ENCODE peak calls at places on chromosomes 2 and 18, in seven cellular contexts. P, V, F, U, A, N and T are unnamed samples.

GRCh38 chr2:201256001-201256544 is 4.3 kb upstream of the CASP8 start:
- DNase-seq in N (no peak), V (no peak), A (no peak), U (no peak), P (no peak), F (no peak), T (no peak)

GRCh38 chr2:203951366-203951902 is 14.9 kb downstream of the ICOS start:
- DNase-seq in P (no peak), F (peak; percentile 63), V (no peak), N (no peak), A (no peak), U (no peak), T (no peak)

GRCh38 chr2:98334439-98335078 is 11.7 kb upstream of the CNGA3 start:
- DNase-seq in N (no peak), P (peak; percentile 83), V (peak; percentile 68), F (no peak), A (no peak), U (no peak), T (no peak)

GRCh38 chr2:109382236-109382930 is 231.4 kb downstream of the SEPTIN10 start:
- DNase-seq in V (no peak), A (peak; percentile 39), P (no peak), U (peak; percentile 52), F (no peak), N (peak; percentile 11), T (no peak)

GRCh38 chr18:75179819-75180600 is 28.9 kb downstream of the PTGR3 start:
- DNase-seq in U (no peak), P (no peak), N (no peak), A (no peak), V (no peak), F (no peak), T (no peak)

GRCh38 chr2:120503793-120504571 is 158.0 kb downstream of the INHBB start:
- DNase-seq in A (peak; percentile 98), V (no peak), P (peak; percentile 28), U (peak; percentile 39), F (no peak), N (no peak), T (no peak)

GRCh38 chr2:59896499-59896898 is 657.0 kb downstream of the BCL11A start:
- DNase-seq in U (no peak), V (no peak), F (no peak), N (no peak), A (no peak), P (peak; percentile 16), T (no peak)

GRCh38 chr2:80815259-80815658 is 510.7 kb upstream of the LRRTM1 start:
- DNase-seq in A (no peak), P (peak; percentile 22), V (no peak), N (no peak), F (no peak), U (no peak), T (no peak)

GRCh38 chr2:26905341-26906198 is 57.6 kb downstream of the DPYSL5 start:
- DNase-seq in A (no peak), P (no peak), N (no peak), V (no peak), F (no peak), U (no peak), T (no peak)

GRCh38 chr18:63182247-63182771 is 137.3 kb downstream of the BCL2 start:
- DNase-seq in F (no peak), N (no peak), V (no peak), U (no peak), A (no peak), P (no peak), T (no peak)

GRCh38 chr18:10044054-10044453 is 130.2 kb downstream of the VAPA start:
- DNase-seq in U (no peak), F (no peak), N (no peak), P (peak; percentile 23), A (no peak), V (no peak), T (no peak)

GRCh38 chr18:3450358-3451107 is 561 bp downstream of the TGIF1 start:
- DNase-seq in A (peak; percentile 77), U (peak; percentile 93), P (no peak), V (peak; percentile 88), F (peak; percentile 92), N (peak; percentile 75), T (peak; percentile 71)

GRCh38 chr2:7886665-7887064 is 795.2 kb upstream of the ID2 start:
- DNase-seq in F (no peak), U (no peak), N (no peak), V (no peak), P (no peak), A (no peak), T (no peak)

GRCh38 chr2:165746501-165746900 is 47.5 kb downstream of the GALNT3 start:
- DNase-seq in V (no peak), P (no peak), F (no peak), N (no peak), A (no peak), U (no peak), T (no peak)

GRCh38 chr2:74333175-74333574 is 10.0 kb downstream of the SLC4A5 start:
- DNase-seq in P (peak; percentile 77), U (no peak), V (peak; percentile 58), A (no peak), N (no peak), F (no peak), T (no peak)

GRCh38 chr2:216057688-216058193 is 23.9 kb downstream of the PECR start:
- DNase-seq in V (peak; percentile 10), N (no peak), F (peak; percentile 78), U (peak; percentile 86), P (peak; percentile 30), A (peak; percentile 74), T (peak; percentile 63)
- H3K27ac ChIP-seq in V (no peak overlapping the region), N (no peak overlapping the region), F (peak overlapping the region; percentile 66), U (peak overlapping the region; percentile 71), P (peak overlapping the region; percentile 30), A (peak overlapping the region; percentile 58), T (peak overlapping the region; percentile 89)

GRCh38 chr18:13746636-13747035 is 20.2 kb downstream of the RNMT start:
- DNase-seq in V (no peak), N (no peak), A (no peak), U (no peak), F (no peak), P (no peak), T (no peak)
- H3K36me3 ChIP-seq in V (peaks cover 57% of the 10 kb centered on the region), N (no peaks in the 10 kb centered on the region), A (peaks cover 56% of the 10 kb centered on the region), U (peaks cover 21% of the 10 kb centered on the region), F (peaks cover 42% of the 10 kb centered on the region), P (peaks cover 29% of the 10 kb centered on the region), T (peaks cover 17% of the 10 kb centered on the region)

DNA sequence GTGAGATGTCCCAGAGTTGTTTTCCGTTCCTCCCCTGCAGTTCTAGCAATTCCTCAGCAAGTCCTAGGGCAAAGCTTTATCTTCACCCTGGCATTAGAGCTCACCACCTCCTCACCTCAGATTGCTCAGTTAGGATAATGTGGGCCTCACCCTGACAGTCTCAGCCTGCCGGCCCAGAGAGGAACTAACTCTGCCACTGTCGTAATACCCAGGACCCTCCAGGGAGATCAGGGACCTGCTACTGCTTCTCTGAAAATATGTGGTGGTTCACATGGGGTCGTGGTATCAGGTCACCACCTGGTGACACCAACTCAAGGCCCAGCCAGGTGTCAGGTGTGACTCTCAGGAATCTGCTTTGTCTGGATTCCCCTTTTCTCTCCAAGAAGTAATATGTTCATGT is 120.7 kb downstream of the FEZ2 start:
- DNase-seq in F (no peak), P (no peak), U (no peak), A (no peak), N (no peak), V (no peak), T (no peak)
- H3K27ac ChIP-seq in F (no peak overlapping the region), P (no peak overlapping the region), U (no peak overlapping the region), A (no peak overlapping the region), N (peak overlapping the region; percentile 73), V (no peak overlapping the region), T (no peak overlapping the region)

DNA sequence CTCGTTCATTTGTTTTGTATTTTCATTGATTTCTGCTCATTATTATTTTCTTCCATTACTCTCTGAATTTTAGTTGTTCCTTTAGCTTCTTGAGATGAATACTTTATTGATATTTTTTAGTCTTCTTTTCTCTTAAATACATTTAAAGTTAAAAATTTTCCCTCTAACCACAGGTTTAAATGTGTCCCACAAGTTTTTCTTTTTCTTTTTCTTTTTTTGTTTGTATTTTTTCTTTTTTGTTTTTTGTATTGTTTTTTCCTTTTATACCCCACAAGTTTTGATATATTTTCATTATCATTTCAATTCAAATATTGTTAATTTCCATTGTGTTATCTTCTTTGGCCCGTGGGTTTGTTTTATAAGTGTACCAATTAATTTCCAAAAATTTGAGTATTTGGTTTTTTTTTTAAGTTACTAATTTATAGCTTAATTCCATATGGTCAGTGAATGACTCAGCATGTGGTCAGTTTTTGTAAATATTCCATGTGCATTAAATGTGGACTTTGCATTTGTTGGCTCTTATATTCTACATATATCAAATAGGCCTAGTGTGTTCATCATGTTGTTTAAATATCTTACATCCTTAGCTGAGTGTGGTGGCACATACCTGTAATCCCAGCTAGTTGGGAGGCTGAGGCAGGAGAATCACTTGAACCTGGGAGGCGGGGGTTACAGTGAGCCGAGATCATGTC is 16.2 kb downstream of the CENPO start:
- DNase-seq in V (no peak), P (no peak), U (no peak), N (no peak), A (no peak), F (no peak), T (no peak)
- H3K36me3 ChIP-seq in V (no peaks in the 10 kb centered on the region), P (peaks cover 15% of the 10 kb centered on the region), U (no peaks in the 10 kb centered on the region), N (no peaks in the 10 kb centered on the region), A (no peaks in the 10 kb centered on the region), F (no peaks in the 10 kb centered on the region), T (no peaks in the 10 kb centered on the region)

GRCh38 chr2:47727956-47728355 is 55.0 kb upstream of the MSH6 start:
- DNase-seq in V (no peak), P (no peak), N (no peak), A (no peak), U (no peak), F (no peak), T (no peak)
- H3K27ac ChIP-seq in V (no peak overlapping the region), P (no peak overlapping the region), N (no peak overlapping the region), A (no peak overlapping the region), U (no peak overlapping the region), F (no peak overlapping the region), T (no peak overlapping the region)